ENCODE peak calls at places on chromosomes 6 and 20, in seven cellular contexts. J is GM20000, C is GM23338, F is coronary artery, O is astrocyte of the spinal cord, N is mucosa of descending colon, G is cardiac fibroblast. P is an unnamed sample.
A peak's percentile ranks its signal among the peaks of the same experiment; 100 is the strongest.

GRCh38 chr6:126040826-126041225 is 54.5 kb downstream of the TRMT11 start:
- DNase-seq in N (no peak), J (no peak), G (peak; percentile 84), C (no peak), O (peak; percentile 81), F (no peak), P (no peak)

GRCh38 chr6:30841644-30842504 is 42.4 kb upstream of the DDR1 start:
- DNase-seq in N (no peak), J (no peak), C (no peak), F (no peak), O (no peak), G (no peak), P (no peak)

GRCh38 chr6:28489366-28490190 is 26.0 kb downstream of the GPX6 start:
- DNase-seq in G (peak; percentile 88), O (peak; percentile 83), J (peak; percentile 75), C (peak; percentile 97), N (no peak), F (no peak), P (peak; percentile 72)

GRCh38 chr6:35014341-35014740 is 125.3 kb downstream of the ANKS1A start:
- DNase-seq in F (no peak), J (no peak), G (no peak), O (no peak), N (no peak), C (no peak), P (no peak)

GRCh38 chr6:43276180-43277082 is 21.6 kb upstream of the SLC22A7 start:
- DNase-seq in C (peak; percentile 64), G (no peak), J (peak; percentile 66), O (no peak), F (no peak), N (peak; percentile 64), P (peak; percentile 64)

GRCh38 chr20:24899153-24899552 is 49.9 kb upstream of the CST7 start:
- DNase-seq in F (no peak), C (no peak), J (no peak), O (no peak), G (no peak), N (no peak), P (no peak)

GRCh38 chr6:113909224-113909856 is 52.2 kb downstream of the MARCKS start:
- DNase-seq in G (peak; percentile 86), O (peak; percentile 75), J (peak; percentile 50), C (peak; percentile 89), N (no peak), F (no peak), P (peak; percentile 8)

GRCh38 chr20:52747736-52748135 is 224.4 kb upstream of the TSHZ2 start:
- DNase-seq in O (no peak), J (no peak), G (no peak), N (no peak), F (no peak), C (peak; percentile 75), P (no peak)

GRCh38 chr20:731891-732560 is 36.3 kb downstream of the SLC52A3 start:
- DNase-seq in O (no peak), G (no peak), F (peak; percentile 68), C (no peak), J (no peak), N (no peak), P (no peak)

GRCh38 chr6:27867051-27867940 is 44.9 kb downstream of the OR2B2 start:
- DNase-seq in C (peak; percentile 94), G (peak; percentile 90), N (peak; percentile 90), O (peak; percentile 90), J (peak; percentile 69), F (no peak), P (peak; percentile 91)

GRCh38 chr20:1177680-1178079 is 7.1 kb downstream of the TMEM74B start:
- DNase-seq in G (peak; percentile 24), N (no peak), C (peak; percentile 77), F (no peak), J (no peak), O (no peak), P (no peak)

GRCh38 chr20:41951615-41952014 is 333.4 kb upstream of the CHD6 start:
- DNase-seq in G (no peak), J (no peak), N (no peak), F (no peak), O (no peak), C (no peak), P (no peak)

GRCh38 chr20:44024820-44025580 is 110.3 kb downstream of the TOX2 start:
- DNase-seq in F (peak; percentile 19), G (no peak), O (no peak), N (no peak), C (no peak), J (no peak), P (no peak)

GRCh38 chr6:43739642-43740091 is 30.3 kb upstream of the VEGFA start:
- DNase-seq in N (no peak), J (no peak), G (no peak), C (no peak), O (no peak), F (peak; percentile 60), P (no peak)

GRCh38 chr20:54148947-54149764 is 24.6 kb downstream of the CYP24A1 start:
- DNase-seq in C (peak; percentile 31), O (no peak), F (no peak), N (no peak), J (no peak), G (no peak), P (no peak)

DNA sequence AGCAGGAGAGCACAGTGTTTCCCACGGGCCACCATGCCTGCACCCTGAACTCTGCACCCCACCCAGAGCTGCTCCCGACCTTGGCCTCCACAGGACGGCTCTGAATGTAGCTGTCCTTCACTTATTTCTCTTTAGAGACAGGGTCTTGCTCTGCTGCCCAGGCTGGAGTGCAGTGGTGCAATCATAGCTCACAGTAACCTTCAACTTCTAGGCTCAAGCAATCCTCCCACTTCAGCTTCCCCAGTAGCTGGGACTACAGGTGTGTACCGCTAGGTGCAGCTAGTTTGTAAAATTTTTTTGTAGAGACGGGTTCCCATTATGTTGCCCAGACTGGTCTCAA is 130.9 kb downstream of the AGPAT4 start:
- DNase-seq in N (no peak), C (no peak), J (no peak), F (no peak), G (no peak), O (no peak), P (no peak)
- TF ChIP-seq CTCF in N (no peak), C (no peak), J (no peak), F (no peak), G (no peak), O (no peak), P (no peak)

DNA sequence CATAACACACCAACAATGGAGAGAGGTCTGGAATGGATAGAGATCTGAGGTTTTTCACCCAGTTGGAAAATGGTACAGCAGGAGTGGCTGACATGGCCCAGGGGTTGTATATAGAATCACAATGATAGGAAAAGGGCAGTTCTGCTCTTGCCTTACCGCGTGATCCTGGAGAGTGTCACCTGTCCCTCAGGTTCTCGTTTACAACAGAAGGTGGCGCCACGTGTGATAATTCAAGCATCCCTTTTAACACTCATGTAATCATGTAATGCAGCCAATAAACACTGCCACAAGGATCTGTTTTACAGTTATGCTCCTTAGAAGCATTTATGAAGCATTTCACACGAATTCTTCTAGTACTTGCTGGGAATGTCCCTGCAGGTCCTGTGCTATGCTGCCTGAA is 12.9 kb upstream of the WFDC2 start:
- DNase-seq in N (no peak), F (no peak), J (peak; percentile 43), O (no peak), G (peak; percentile 30), C (peak; percentile 82), P (peak; percentile 80)
- TF ChIP-seq CTCF in N (no peak), F (no peak), J (peak; percentile 46), O (peak; percentile 21), G (peak; percentile 21), C (peak; percentile 72), P (peak; percentile 64)

GRCh38 chr20:19838495-19838894 is 80.4 kb downstream of the RIN2 start:
- DNase-seq in J (no peak), N (no peak), F (no peak), C (no peak), G (no peak), O (no peak), P (no peak)

GRCh38 chr20:19847383-19847782 is 89.3 kb downstream of the RIN2 start:
- DNase-seq in N (no peak), G (no peak), J (no peak), O (no peak), C (no peak), F (no peak), P (no peak)

GRCh38 chr20:19840111-19840705 is 82.2 kb downstream of the RIN2 start:
- DNase-seq in C (no peak), F (no peak), G (no peak), N (no peak), J (no peak), O (no peak), P (no peak)

GRCh38 chr20:19838981-19839576 is 81.0 kb downstream of the RIN2 start:
- DNase-seq in F (no peak), G (no peak), C (no peak), N (no peak), J (no peak), O (no peak), P (no peak)

DNA sequence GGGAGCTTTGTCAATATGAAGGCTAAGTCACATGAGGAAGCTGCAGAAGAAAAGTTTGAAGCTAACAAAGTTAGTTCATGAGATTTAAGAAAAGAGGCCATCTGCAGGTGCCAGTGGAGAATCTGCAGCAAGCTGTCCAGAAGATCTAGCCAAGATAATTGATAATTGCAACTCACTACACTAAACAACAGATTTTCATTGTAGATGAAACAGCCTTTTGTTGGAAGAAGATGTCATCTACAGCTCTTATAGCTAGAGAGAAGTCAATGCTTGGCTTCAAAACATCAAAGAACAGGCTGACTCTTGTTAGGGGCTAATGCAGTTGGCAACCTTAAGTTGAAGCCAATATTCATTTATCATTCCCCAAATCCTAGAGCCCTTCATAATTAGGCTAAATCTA is 83.7 kb downstream of the RIN2 start:
- DNase-seq in J (no peak), C (no peak), O (no peak), N (no peak), G (no peak), F (no peak), P (no peak)
- TF ChIP-seq CTCF in J (no peak), C (no peak), O (no peak), N (no peak), G (no peak), F (no peak), P (no peak)

DNA sequence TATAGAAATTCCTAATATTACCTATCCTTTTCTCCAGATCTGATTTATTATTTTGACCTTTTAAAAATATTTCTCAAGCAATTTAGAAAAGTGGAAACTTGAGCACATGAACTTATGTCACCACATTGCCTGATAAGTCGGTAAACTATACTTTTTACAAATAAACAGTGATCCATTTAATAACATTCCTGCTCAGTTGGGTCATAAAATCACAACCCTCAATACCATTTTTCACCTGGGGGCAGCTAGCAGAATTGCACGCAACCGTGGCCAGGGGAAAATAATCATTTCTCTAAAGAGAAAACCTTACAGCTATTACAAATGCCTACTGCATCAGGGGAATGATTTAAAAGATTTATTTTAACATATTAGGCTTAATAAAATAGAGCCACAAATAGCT is 614.5 kb downstream of the PHF3 start:
- DNase-seq in O (peak; percentile 10), J (no peak), G (no peak), N (no peak), F (no peak), C (peak; percentile 41), P (no peak)
- TF ChIP-seq CTCF in O (peak; percentile 7), J (no peak), G (peak; percentile 13), N (no peak), F (no peak), C (peak; percentile 51), P (no peak)

GRCh38 chr20:37755665-37756064 is 61.8 kb downstream of the CTNNBL1 start:
- DNase-seq in C (no peak), N (no peak), J (no peak), O (no peak), F (no peak), G (no peak), P (no peak)
- TF ChIP-seq CTCF in C (no peak), N (no peak), J (no peak), O (peak; percentile 28), F (no peak), G (no peak), P (no peak)

GRCh38 chr6:79404261-79404660 is 133.0 kb downstream of the LCA5 start:
- DNase-seq in J (no peak), G (no peak), N (no peak), C (no peak), F (no peak), O (no peak), P (no peak)
- TF ChIP-seq CTCF in J (no peak), G (no peak), N (no peak), C (peak; percentile 30), F (no peak), O (no peak), P (no peak)